ENCODE peak calls at places on chromosomes 3 and 15, in seven cellular contexts. L is H1, U is sigmoid colon, H is SK-N-SH, C is HCT116, J is transverse colon, Q is endothelial cell of umbilical vein. W is an unnamed sample. For H3K9me3, the result is how much of the 10 kb centered on the place peaks cover.

GRCh38 chr15:78155355-78155939 is 6.3 kb downstream of the IDH3A start:
- DNase-seq in J (no peak), C (no peak), L (no peak), Q (no peak), H (no peak), U (no peak), W (no peak)

GRCh38 chr3:176946169-176946568 is 251.1 kb downstream of the TBL1XR1 start:
- DNase-seq in J (no peak), U (no peak), C (no peak), Q (no peak), L (no peak), H (no peak), W (no peak)

GRCh38 chr15:36661042-36661441 is 81.6 kb downstream of the CDIN1 start:
- DNase-seq in C (no peak), J (no peak), H (no peak), Q (no peak), U (no peak), L (no peak), W (no peak)

GRCh38 chr3:194337965-194338753 is 13.0 kb downstream of the CPN2 start:
- DNase-seq in J (no peak), L (no peak), U (no peak), H (no peak), Q (no peak), C (no peak), W (no peak)

GRCh38 chr15:64045774-64046346 is 425 bp downstream of the DAPK2 start:
- DNase-seq in L (peak), J (peak), U (no peak), H (peak), C (no peak), Q (no peak), W (no peak)

GRCh38 chr3:101171797-101172196 is 148.6 kb downstream of the IMPG2 start:
- DNase-seq in Q (no peak), U (no peak), H (no peak), L (no peak), J (no peak), C (no peak), W (no peak)

GRCh38 chr3:27714692-27715453 is 7.2 kb downstream of the EOMES start:
- DNase-seq in C (no peak), J (peak), U (no peak), H (no peak), Q (no peak), L (peak), W (no peak)

GRCh38 chr3:35549690-35550089 is 89.6 kb upstream of the ARPP21 start:
- DNase-seq in U (no peak), C (no peak), L (no peak), H (no peak), J (no peak), Q (peak), W (no peak)

GRCh38 chr15:57705746-57706404 is 639 bp upstream of the POLR2M start:
- DNase-seq in H (no peak), C (no peak), L (no peak), J (no peak), Q (no peak), U (no peak), W (no peak)

GRCh38 chr3:9168230-9168629 is 81.2 kb downstream of the SRGAP3 start:
- DNase-seq in U (no peak), J (peak), H (no peak), L (no peak), C (no peak), Q (no peak), W (no peak)

GRCh38 chr15:83310521-83311456 is 26.3 kb upstream of the BNC1 start:
- DNase-seq in U (no peak), Q (peak), C (no peak), L (no peak), J (no peak), H (no peak), W (peak)

GRCh38 chr3:183260167-183260904 is 7.3 kb downstream of the B3GNT5 start:
- DNase-seq in J (no peak), H (no peak), L (no peak), Q (no peak), U (no peak), C (no peak), W (no peak)

GRCh38 chr3:122082357-122082756 is 27.2 kb downstream of the CD86 start:
- DNase-seq in U (no peak), Q (no peak), C (no peak), L (no peak), H (no peak), J (no peak), W (no peak)

GRCh38 chr3:46943237-46944187 is 33.0 kb downstream of the CCDC12 start:
- DNase-seq in J (peak), Q (peak), H (no peak), C (peak), U (no peak), L (no peak), W (no peak)

GRCh38 chr3:74624301-74624700 is 9.8 kb upstream of the CNTN3 start:
- DNase-seq in Q (no peak), J (no peak), U (no peak), H (no peak), L (no peak), C (no peak), W (no peak)

GRCh38 chr3:119319311-119319710 is 25.1 kb downstream of the ARHGAP31 start:
- DNase-seq in L (no peak), H (no peak), J (no peak), Q (no peak), C (no peak), U (no peak), W (no peak)

GRCh38 chr3:8888296-8888915 is 74.9 kb downstream of the RAD18 start:
- DNase-seq in H (no peak), Q (no peak), C (no peak), L (no peak), J (no peak), U (no peak), W (no peak)

GRCh38 chr3:190605385-190605784 is 91.5 kb downstream of the IL1RAP start:
- DNase-seq in Q (no peak), J (no peak), H (no peak), C (no peak), L (no peak), U (no peak), W (no peak)

GRCh38 chr15:76368135-76368588 is 31.6 kb downstream of the ISL2 start:
- DNase-seq in Q (no peak), H (no peak), C (no peak), U (no peak), L (no peak), J (peak), W (no peak)

GRCh38 chr3:140834266-140835037 is 107.2 kb upstream of the SLC25A36 start:
- DNase-seq in J (no peak), U (no peak), C (no peak), Q (no peak), L (no peak), H (no peak), W (no peak)

GRCh38 chr3:50237133-50237651 is 1.2 kb downstream of the GNAI2 start:
- DNase-seq in Q (peak), J (no peak), H (peak), U (no peak), L (peak), C (no peak), W (no peak)

GRCh38 chr3:42070089-42070885 is 20.9 kb upstream of the TRAK1 start:
- DNase-seq in L (no peak), U (no peak), Q (no peak), H (no peak), C (no peak), J (peak), W (no peak)

GRCh38 chr3:8743911-8744310 is 10.3 kb downstream of the CAV3 start:
- DNase-seq in Q (no peak), J (no peak), L (no peak), H (no peak), C (no peak), U (no peak), W (no peak)

GRCh38 chr15:45522179-45522930 is at the start of gene SLC30A4:
- DNase-seq in L (peak), C (no peak), J (peak), U (peak), Q (peak), H (peak), W (no peak)

GRCh38 chr3:2354702-2355101 is 256.0 kb downstream of the CNTN4 start:
- DNase-seq in C (no peak), Q (no peak), U (no peak), L (no peak), H (peak), J (no peak), W (peak)

GRCh38 chr15:31486506-31486905 is 159.9 kb downstream of the KLF13 start:
- DNase-seq in U (no peak), H (no peak), L (no peak), Q (no peak), C (no peak), J (no peak), W (no peak)

GRCh38 chr3:174440350-174440716 is 418.8 kb upstream of the NAALADL2 start:
- DNase-seq in Q (no peak), J (peak), H (no peak), C (no peak), L (no peak), U (peak), W (no peak)

GRCh38 chr3:126998320-126998719 is 15.4 kb downstream of the PLXNA1 start:
- DNase-seq in C (no peak), H (no peak), J (no peak), L (no peak), Q (no peak), U (no peak), W (no peak)

GRCh38 chr3:21620511-21621395 is 130.3 kb downstream of the ZNF385D start:
- DNase-seq in J (no peak), U (no peak), Q (no peak), H (no peak), L (no peak), C (no peak), W (no peak)

GRCh38 chr15:48421362-48421761 is 90.1 kb downstream of the DUT start:
- DNase-seq in L (no peak), J (no peak), H (no peak), C (no peak), U (no peak), Q (no peak), W (no peak)

GRCh38 chr15:80072285-80072684 is 12.8 kb downstream of the ZFAND6 start:
- DNase-seq in H (peak), C (peak), U (no peak), J (no peak), L (no peak), Q (peak), W (no peak)

GRCh38 chr3:38039899-38040261 is 872 bp downstream of the DLEC1 start:
- DNase-seq in Q (no peak), J (peak), H (no peak), L (peak), C (no peak), U (peak), W (no peak)

GRCh38 chr15:101188517-101189340 is 63.1 kb downstream of the CHSY1 start:
- DNase-seq in C (no peak), J (no peak), L (no peak), H (no peak), Q (peak), U (no peak), W (no peak)

GRCh38 chr15:25178835-25179672 is 224.3 kb downstream of the SNRPN start:
- DNase-seq in C (no peak), U (no peak), Q (no peak), J (peak), L (peak), H (no peak), W (peak)

GRCh38 chr3:160401301-160402095 is 2.0 kb downstream of the SMC4 start:
- DNase-seq in H (no peak), U (no peak), C (no peak), Q (peak), J (peak), L (no peak), W (no peak)

GRCh38 chr3:42130007-42130328 is 38.8 kb downstream of the TRAK1 start:
- DNase-seq in U (no peak), J (no peak), Q (no peak), C (no peak), L (no peak), H (no peak), W (no peak)

GRCh38 chr3:129745253-129745652 is 138.8 kb upstream of the PLXND1 start:
- DNase-seq in J (peak), H (no peak), C (no peak), U (no peak), Q (no peak), L (no peak), W (no peak)

GRCh38 chr3:16506884-16507409 is 6.6 kb downstream of the RFTN1 start:
- DNase-seq in H (no peak), J (no peak), C (no peak), U (no peak), Q (no peak), L (no peak), W (no peak)

GRCh38 chr3:16508591-16508995 is 4.9 kb downstream of the RFTN1 start:
- DNase-seq in J (no peak), L (no peak), C (no peak), U (no peak), H (no peak), Q (no peak), W (no peak)

GRCh38 chr3:16506451-16506850 is 7.0 kb downstream of the RFTN1 start:
- DNase-seq in C (no peak), L (no peak), Q (no peak), H (no peak), J (no peak), U (no peak), W (no peak)

GRCh38 chr3:16508242-16508575 is 5.3 kb downstream of the RFTN1 start:
- DNase-seq in U (no peak), H (peak), Q (no peak), C (no peak), J (no peak), L (no peak), W (no peak)

DNA sequence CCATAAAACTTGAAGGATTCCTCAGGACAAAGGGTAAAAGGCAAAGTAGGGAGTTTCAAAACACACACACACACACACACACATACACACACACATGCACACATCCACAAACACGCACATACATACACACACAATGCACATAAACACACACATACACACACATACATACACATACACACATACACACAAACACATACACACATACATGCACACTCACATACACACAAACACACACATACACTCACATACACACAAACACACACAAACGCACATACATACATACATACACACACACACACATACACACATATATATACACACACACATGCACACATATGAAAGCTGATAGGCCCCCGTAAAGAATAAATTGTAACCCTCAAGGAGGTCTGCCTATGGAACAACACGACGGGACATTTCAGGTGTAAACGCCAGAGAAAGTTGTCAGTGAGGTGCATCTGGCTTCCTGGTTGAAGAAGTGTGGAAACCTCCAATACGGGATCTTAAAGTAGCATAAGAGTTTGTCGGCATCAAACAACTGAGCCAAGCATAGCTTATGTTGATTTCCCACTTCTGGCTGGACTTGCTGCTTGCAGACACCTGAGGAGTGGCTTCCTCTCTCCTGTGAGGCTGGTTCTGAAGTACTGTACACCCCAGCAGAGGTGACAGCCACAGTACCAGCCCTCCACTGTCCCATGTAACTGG is 5.8 kb downstream of the RFTN1 start:
- DNase-seq in U (no peak), H (no peak), Q (no peak), C (no peak), L (no peak), J (no peak), W (no peak)
- TF ChIP-seq POLR2AphosphoS5 in U (no peak), H (no peak), Q (no peak), C (no peak), L (no peak), J (no peak), W (no peak)

DNA sequence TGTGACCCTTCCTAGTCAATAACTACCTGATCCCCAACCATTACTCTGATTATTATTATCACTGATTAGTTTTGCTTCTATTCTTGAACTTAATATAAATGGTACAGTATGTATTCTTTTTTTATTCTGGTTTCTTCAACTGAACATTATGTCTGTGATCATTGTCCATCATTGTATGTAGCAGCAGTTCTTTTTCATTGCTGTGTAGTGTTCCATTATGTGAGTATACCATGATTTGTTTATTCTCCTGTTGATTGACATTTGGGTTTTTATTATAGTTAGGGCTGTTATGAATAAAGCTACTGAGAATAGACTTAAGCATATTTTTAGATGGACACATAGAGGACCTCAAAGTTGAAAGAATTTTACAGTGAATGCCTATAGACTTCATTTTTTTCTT is 2.7 kb downstream of the KIF15 start:
- DNase-seq in C (no peak), H (no peak), J (no peak), Q (no peak), L (no peak), U (no peak), W (no peak)
- H3K9me3 ChIP-seq in C (under half), H (under half), J (under half), Q (under half), L (under half), U (under half), W (under half)

GRCh38 chr3:69359339-69359893 is 26.5 kb downstream of the FRMD4B start:
- DNase-seq in L (no peak), U (no peak), C (no peak), H (no peak), Q (peak), J (no peak), W (no peak)
- TF ChIP-seq POLR2AphosphoS5 in L (no peak), U (no peak), C (no peak), H (no peak), Q (no peak), J (no peak), W (no peak)

GRCh38 chr15:52783929-52784798 is 6.0 kb downstream of the ONECUT1 start:
- DNase-seq in L (peak), U (no peak), Q (peak), C (no peak), H (peak), J (no peak), W (no peak)
- H3K9me3 ChIP-seq in L (under half), U (under half), Q (under half), C (under half), H (under half), J (under half), W (under half)

DNA sequence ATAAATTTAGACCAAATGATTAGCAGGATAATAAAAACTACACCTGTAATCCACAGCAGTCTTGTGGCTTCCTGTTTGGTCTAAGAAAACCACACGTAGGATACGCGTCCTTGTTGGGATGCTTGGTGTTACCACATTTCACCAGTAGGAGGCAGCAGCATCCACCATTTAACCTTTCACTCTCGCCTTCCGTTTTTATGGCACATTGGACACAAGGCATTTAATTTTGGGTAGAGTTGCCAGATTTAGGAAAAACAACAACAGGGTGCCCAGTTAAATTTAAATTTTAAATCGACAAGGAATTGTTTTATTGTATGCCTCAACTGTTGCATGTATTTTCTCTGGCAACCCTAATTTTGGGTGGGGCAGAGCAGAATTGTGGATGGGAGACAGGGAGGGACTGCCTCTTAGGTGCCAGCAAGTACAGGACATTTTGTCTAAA is 6.3 kb downstream of the LRRC31 start:
- DNase-seq in H (peak), L (peak), C (peak), J (peak), U (peak), Q (peak), W (no peak)
- TF ChIP-seq POLR2AphosphoS5 in H (no peak), L (no peak), C (no peak), J (peak), U (peak), Q (no peak), W (peak)

W was measured in esophagus muscularis mucosa.